ENCODE peak calls at places on chromosomes 12 and 14, in four cellular contexts. One of them, this sample, is unnamed.

GRCh38 chr12:52526511-52526951 is 6.3 kb upstream of the KRT5 start:
- DNase-seq in HEK293T: no peak
- DNase-seq in ELF-1: no peak
- DNase-seq in left lobe of liver: peak
- DNase-seq in this sample: no peak

GRCh38 chr12:113325938-113326337 is 9.0 kb downstream of the SLC8B1 start:
- DNase-seq in ELF-1: no peak
- DNase-seq in HEK293T: no peak
- DNase-seq in left lobe of liver: peak
- DNase-seq in this sample: no peak

GRCh38 chr12:89181271-89181920 is 170.9 kb downstream of the DUSP6 start:
- DNase-seq in left lobe of liver: no peak
- DNase-seq in ELF-1: no peak
- DNase-seq in HEK293T: no peak
- DNase-seq in this sample: no peak

GRCh38 chr14:93977790-93978581 is 1.6 kb upstream of the ASB2 start:
- DNase-seq in HEK293T: no peak
- DNase-seq in left lobe of liver: no peak
- DNase-seq in ELF-1: no peak
- DNase-seq in this sample: no peak

GRCh38 chr12:64733857-64734256 is 25.3 kb downstream of the GNS start:
- DNase-seq in left lobe of liver: no peak
- DNase-seq in HEK293T: no peak
- DNase-seq in ELF-1: no peak
- DNase-seq in this sample: no peak

GRCh38 chr14:33938131-33938949 is 12.5 kb downstream of the EGLN3 start:
- DNase-seq in ELF-1: peak
- DNase-seq in HEK293T: peak
- DNase-seq in left lobe of liver: peak
- DNase-seq in this sample: peak

GRCh38 chr12:102343361-102344121 is 136.8 kb downstream of the IGF1 start:
- DNase-seq in ELF-1: peak
- DNase-seq in left lobe of liver: no peak
- DNase-seq in HEK293T: no peak
- DNase-seq in this sample: no peak

GRCh38 chr12:83150465-83151189 is 463.9 kb downstream of the TMTC2 start:
- DNase-seq in HEK293T: no peak
- DNase-seq in left lobe of liver: no peak
- DNase-seq in ELF-1: no peak
- DNase-seq in this sample: no peak

GRCh38 chr14:102574840-102575478 is 17.5 kb upstream of the RCOR1 start:
- DNase-seq in ELF-1: peak
- DNase-seq in left lobe of liver: no peak
- DNase-seq in HEK293T: no peak
- DNase-seq in this sample: no peak

GRCh38 chr12:113683566-113683965 is 211.9 kb upstream of the LHX5 start:
- DNase-seq in left lobe of liver: no peak
- DNase-seq in HEK293T: no peak
- DNase-seq in ELF-1: no peak
- DNase-seq in this sample: no peak

GRCh38 chr14:43169722-43170121 is 1337.4 kb downstream of the FSCB start:
- DNase-seq in ELF-1: no peak
- DNase-seq in HEK293T: no peak
- DNase-seq in left lobe of liver: no peak
- DNase-seq in this sample: no peak

GRCh38 chr12:1435456-1435855 is 158.9 kb downstream of the FBXL14 start:
- DNase-seq in ELF-1: no peak
- DNase-seq in HEK293T: no peak
- DNase-seq in left lobe of liver: no peak
- DNase-seq in this sample: no peak

GRCh38 chr12:69417231-69417630 is 53.0 kb upstream of the FRS2 start:
- DNase-seq in HEK293T: no peak
- DNase-seq in ELF-1: no peak
- DNase-seq in left lobe of liver: no peak
- DNase-seq in this sample: no peak

GRCh38 chr12:91133871-91134270 is 22.6 kb upstream of the LUM start:
- DNase-seq in HEK293T: no peak
- DNase-seq in ELF-1: no peak
- DNase-seq in left lobe of liver: no peak
- DNase-seq in this sample: no peak

GRCh38 chr14:75379246-75379929 is 48.4 kb upstream of the JDP2 start:
- DNase-seq in HEK293T: no peak
- DNase-seq in ELF-1: peak
- DNase-seq in left lobe of liver: peak
- DNase-seq in this sample: no peak

GRCh38 chr14:35336171-35337073 is 44.2 kb downstream of the PSMA6 start:
- DNase-seq in HEK293T: no peak
- DNase-seq in left lobe of liver: peak
- DNase-seq in ELF-1: peak
- DNase-seq in this sample: no peak

GRCh38 chr12:52499836-52500560 is 6.9 kb upstream of the KRT6A start:
- DNase-seq in HEK293T: no peak
- DNase-seq in left lobe of liver: no peak
- DNase-seq in ELF-1: no peak
- DNase-seq in this sample: no peak

GRCh38 chr14:77014004-77014604 is 14.4 kb downstream of the IRF2BPL start:
- DNase-seq in left lobe of liver: peak
- DNase-seq in HEK293T: no peak
- DNase-seq in ELF-1: peak
- DNase-seq in this sample: no peak

GRCh38 chr14:24443053-24443683 is 592 bp upstream of the SDR39U1 start:
- DNase-seq in ELF-1: no peak
- DNase-seq in left lobe of liver: no peak
- DNase-seq in HEK293T: no peak
- DNase-seq in this sample: no peak

GRCh38 chr12:47943492-47944359 is 19.7 kb upstream of the TMEM106C start:
- DNase-seq in HEK293T: no peak
- DNase-seq in ELF-1: no peak
- DNase-seq in left lobe of liver: no peak
- DNase-seq in this sample: no peak

GRCh38 chr12:45644521-45644920 is 85.0 kb upstream of the ARID2 start:
- DNase-seq in HEK293T: no peak
- DNase-seq in ELF-1: no peak
- DNase-seq in left lobe of liver: no peak
- DNase-seq in this sample: no peak

GRCh38 chr12:132236930-132237771 is 92.2 kb downstream of the GALNT9 start:
- DNase-seq in left lobe of liver: no peak
- DNase-seq in ELF-1: no peak
- DNase-seq in HEK293T: no peak
- DNase-seq in this sample: no peak

GRCh38 chr14:68621400-68622365 is 171.2 kb downstream of the ZFP36L1 start:
- DNase-seq in left lobe of liver: peak
- DNase-seq in HEK293T: no peak
- DNase-seq in ELF-1: no peak
- DNase-seq in this sample: no peak

GRCh38 chr12:54378791-54379400 is 5.6 kb downstream of the ZNF385A start:
- DNase-seq in left lobe of liver: peak
- DNase-seq in ELF-1: peak
- DNase-seq in HEK293T: peak
- DNase-seq in this sample: no peak

GRCh38 chr12:55741978-55742377 is 944 bp upstream of the GDF11 start:
- DNase-seq in ELF-1: no peak
- DNase-seq in left lobe of liver: peak
- DNase-seq in HEK293T: no peak
- DNase-seq in this sample: no peak

GRCh38 chr14:105861985-105862465 is 335.6 kb downstream of the TMEM121 start:
- DNase-seq in left lobe of liver: no peak
- DNase-seq in HEK293T: no peak
- DNase-seq in ELF-1: no peak
- DNase-seq in this sample: no peak

GRCh38 chr12:108779998-108780688 is 48.8 kb upstream of the CORO1C start:
- DNase-seq in ELF-1: no peak
- DNase-seq in left lobe of liver: no peak
- DNase-seq in HEK293T: no peak
- DNase-seq in this sample: no peak

GRCh38 chr12:100472325-100472724 is 1.3 kb upstream of the NR1H4 start:
- DNase-seq in HEK293T: no peak
- DNase-seq in left lobe of liver: no peak
- DNase-seq in ELF-1: no peak
- DNase-seq in this sample: no peak

GRCh38 chr12:6430124-6430989 is 14.4 kb upstream of the CD27 start:
- DNase-seq in ELF-1: no peak
- DNase-seq in left lobe of liver: peak
- DNase-seq in HEK293T: no peak
- DNase-seq in this sample: peak

GRCh38 chr12:20364501-20364900 is 3.8 kb upstream of the PDE3A start:
- DNase-seq in HEK293T: no peak
- DNase-seq in left lobe of liver: no peak
- DNase-seq in ELF-1: no peak
- DNase-seq in this sample: no peak

GRCh38 chr12:23055004-23055403 is 430.0 kb downstream of the ETNK1 start:
- DNase-seq in ELF-1: peak
- DNase-seq in left lobe of liver: peak
- DNase-seq in HEK293T: peak
- DNase-seq in this sample: peak

GRCh38 chr12:119729871-119730270 is 61.9 kb downstream of the PRKAB1 start:
- DNase-seq in left lobe of liver: no peak
- DNase-seq in HEK293T: no peak
- DNase-seq in ELF-1: no peak
- DNase-seq in this sample: no peak

GRCh38 chr12:110582286-110583136 is 607 bp downstream of the PPTC7 start:
- DNase-seq in HEK293T: peak
- DNase-seq in ELF-1: peak
- DNase-seq in left lobe of liver: peak
- DNase-seq in this sample: peak

GRCh38 chr14:96198430-96199133 is 6.1 kb upstream of the BDKRB2 start:
- DNase-seq in HEK293T: no peak
- DNase-seq in left lobe of liver: no peak
- DNase-seq in ELF-1: no peak
- DNase-seq in this sample: no peak

GRCh38 chr14:103023881-103024473 is 33.4 kb downstream of the CDC42BPB start:
- DNase-seq in ELF-1: no peak
- DNase-seq in HEK293T: no peak
- DNase-seq in left lobe of liver: no peak
- DNase-seq in this sample: no peak

GRCh38 chr12:93660996-93661395 is 16.2 kb upstream of the CRADD start:
- DNase-seq in ELF-1: no peak
- DNase-seq in left lobe of liver: no peak
- DNase-seq in HEK293T: no peak
- DNase-seq in this sample: peak

GRCh38 chr14:68771631-68772030 is 21.2 kb downstream of the ZFP36L1 start:
- DNase-seq in ELF-1: no peak
- DNase-seq in HEK293T: no peak
- DNase-seq in left lobe of liver: no peak
- DNase-seq in this sample: no peak

This sample was measured in HAP-1.